ENCODE peak calls at places on chromosomes 1 and 21, in eight cellular contexts. X, U, E, S, V, P, L and F are unnamed samples.

GRCh38 chr1:189769448-189769847 is 708.2 kb downstream of the BRINP3 start:
- DNase-seq in X (no peak), U (no peak), E (peak), S (no peak), V (no peak), P (no peak), L (no peak), F (no peak)

GRCh38 chr1:22791736-22792325 is 81.2 kb downstream of the EPHB2 start:
- DNase-seq in X (no peak), U (no peak), E (no peak), S (no peak), V (no peak), P (no peak), L (no peak), F (no peak)

GRCh38 chr1:38208720-38209632 is 162.4 kb upstream of the POU3F1 start:
- DNase-seq in X (no peak), U (no peak), E (peak), S (no peak), V (no peak), P (no peak), L (no peak), F (no peak)

GRCh38 chr1:69991644-69992043 is 213.7 kb downstream of the LRRC40 start:
- DNase-seq in X (no peak), U (no peak), E (peak), S (no peak), V (no peak), P (no peak), L (no peak), F (no peak)

GRCh38 chr1:218353656-218354055 is 8.5 kb downstream of the TGFB2 start:
- DNase-seq in X (no peak), U (no peak), E (no peak), S (no peak), V (no peak), P (no peak), L (no peak), F (no peak)

GRCh38 chr1:1437904-1438376 is 2.5 kb downstream of the VWA1 start:
- DNase-seq in X (no peak), U (peak), E (no peak), S (no peak), V (no peak), P (no peak), L (peak), F (no peak)

GRCh38 chr1:189899686-189900495 is 577.8 kb downstream of the BRINP3 start:
- DNase-seq in X (peak), U (no peak), E (no peak), S (no peak), V (no peak), P (no peak), L (no peak), F (no peak)

GRCh38 chr1:12081648-12082396 is 18.7 kb downstream of the TNFRSF8 start:
- DNase-seq in X (no peak), U (no peak), E (no peak), S (no peak), V (no peak), P (no peak), L (no peak), F (no peak)

GRCh38 chr1:65825736-65826135 is 33.0 kb downstream of the PDE4B start:
- DNase-seq in X (no peak), U (no peak), E (peak), S (no peak), V (no peak), P (peak), L (no peak), F (no peak)

GRCh38 chr1:218813247-218813646 is 360.4 kb upstream of the LYPLAL1 start:
- DNase-seq in X (no peak), U (no peak), E (peak), S (no peak), V (no peak), P (no peak), L (no peak), F (no peak)

GRCh38 chr1:15352122-15352957 is 57.3 kb upstream of the EFHD2 start:
- DNase-seq in X (peak), U (no peak), E (peak), S (no peak), V (peak), P (peak), L (no peak), F (no peak)

GRCh38 chr1:175708787-175709186 is 34.6 kb downstream of the TNR start:
- DNase-seq in X (no peak), U (no peak), E (peak), S (no peak), V (no peak), P (no peak), L (no peak), F (no peak)

GRCh38 chr1:172948457-172948856 is 102.3 kb downstream of the TNFSF18 start:
- DNase-seq in X (no peak), U (no peak), E (peak), S (no peak), V (peak), P (peak), L (no peak), F (no peak)

GRCh38 chr1:30374400-30375070 is 348.9 kb downstream of the MATN1 start:
- DNase-seq in X (no peak), U (no peak), E (no peak), S (no peak), V (no peak), P (no peak), L (no peak), F (no peak)

GRCh38 chr1:186283374-186283773 is 91.7 kb downstream of the TPR start:
- DNase-seq in X (no peak), U (no peak), E (no peak), S (no peak), V (no peak), P (no peak), L (no peak), F (no peak)

GRCh38 chr1:14873657-14874056 is 275.2 kb downstream of the KAZN start:
- DNase-seq in X (no peak), U (no peak), E (no peak), S (no peak), V (no peak), P (no peak), L (peak), F (no peak)

GRCh38 chr1:187411118-187411517 is 582.4 kb downstream of the PLA2G4A start:
- DNase-seq in X (no peak), U (no peak), E (no peak), S (no peak), V (no peak), P (no peak), L (no peak), F (no peak)

GRCh38 chr21:45991606-45992301 is 10.2 kb downstream of the COL6A1 start:
- DNase-seq in X (no peak), U (no peak), E (no peak), S (no peak), V (no peak), P (no peak), L (no peak), F (no peak)

GRCh38 chr1:29267341-29268070 is 31.2 kb downstream of the PTPRU start:
- DNase-seq in X (no peak), U (no peak), E (no peak), S (no peak), V (no peak), P (no peak), L (peak), F (no peak)

GRCh38 chr1:26468911-26469310 is 3.3 kb upstream of the HMGN2 start:
- DNase-seq in X (peak), U (no peak), E (no peak), S (no peak), V (no peak), P (no peak), L (no peak), F (no peak)

GRCh38 chr1:39799770-39800470 is 11.3 kb upstream of the BMP8B start:
- DNase-seq in X (peak), U (peak), E (peak), S (no peak), V (peak), P (peak), L (peak), F (peak)

GRCh38 chr1:1787206-1787605 is 8.9 kb upstream of the NADK start:
- DNase-seq in X (no peak), U (no peak), E (no peak), S (no peak), V (no peak), P (no peak), L (peak), F (no peak)

GRCh38 chr1:180615493-180616290 is 16.1 kb upstream of the XPR1 start:
- DNase-seq in X (no peak), U (no peak), E (no peak), S (no peak), V (no peak), P (no peak), L (no peak), F (no peak)

GRCh38 chr1:15618685-15619525 is 1.6 kb downstream of the DDI2 start:
- DNase-seq in X (no peak), U (no peak), E (peak), S (no peak), V (no peak), P (peak), L (no peak), F (no peak)

GRCh38 chr1:117584181-117584580 is 21.7 kb upstream of the TENT5C start:
- DNase-seq in X (no peak), U (no peak), E (no peak), S (no peak), V (no peak), P (no peak), L (no peak), F (no peak)

GRCh38 chr1:111620412-111620971 is 903 bp downstream of the RAP1A start:
- DNase-seq in X (no peak), U (no peak), E (peak), S (no peak), V (no peak), P (no peak), L (no peak), F (no peak)

GRCh38 chr1:154759196-154759595 is 110.9 kb downstream of the KCNN3 start:
- DNase-seq in X (no peak), U (no peak), E (no peak), S (no peak), V (peak), P (no peak), L (no peak), F (no peak)